ENCODE peak calls at places on chromosomes 3 and 15, in nine cellular contexts. One of them, this sample, is unnamed. For H3K9me3, the result is how much of the 10 kb centered on the place peaks cover.

GRCh38 chr3:64019271-64019670 is 4.0 kb downstream of the PSMD6 start:
- DNase-seq in HCT116: no peak
- DNase-seq in transverse colon: no peak
- DNase-seq in adrenal gland: no peak
- DNase-seq in A549: no peak
- DNase-seq in breast epithelium: no peak
- DNase-seq in esophagus squamous epithelium: no peak
- DNase-seq in GM12878: no peak
- DNase-seq in suprapubic skin: no peak
- DNase-seq in this sample: no peak

GRCh38 chr3:113275876-113276580 is 64.7 kb downstream of the BOC start:
- DNase-seq in esophagus squamous epithelium: no peak
- DNase-seq in HCT116: no peak
- DNase-seq in breast epithelium: peak
- DNase-seq in transverse colon: peak
- DNase-seq in adrenal gland: peak
- DNase-seq in suprapubic skin: no peak
- DNase-seq in GM12878: peak
- DNase-seq in A549: no peak
- DNase-seq in this sample: no peak

GRCh38 chr15:51244366-51244977 is 93.9 kb downstream of the CYP19A1 start:
- DNase-seq in A549: no peak
- DNase-seq in GM12878: no peak
- DNase-seq in breast epithelium: no peak
- DNase-seq in transverse colon: no peak
- DNase-seq in HCT116: no peak
- DNase-seq in adrenal gland: no peak
- DNase-seq in esophagus squamous epithelium: no peak
- DNase-seq in suprapubic skin: no peak
- DNase-seq in this sample: no peak

GRCh38 chr3:33128706-33129105 is 14.9 kb downstream of the CRTAP start:
- DNase-seq in GM12878: no peak
- DNase-seq in adrenal gland: no peak
- DNase-seq in breast epithelium: no peak
- DNase-seq in transverse colon: no peak
- DNase-seq in suprapubic skin: no peak
- DNase-seq in HCT116: no peak
- DNase-seq in A549: no peak
- DNase-seq in esophagus squamous epithelium: no peak
- DNase-seq in this sample: no peak

GRCh38 chr3:51712963-51713362 is 6.1 kb downstream of the GRM2 start:
- DNase-seq in GM12878: no peak
- DNase-seq in suprapubic skin: no peak
- DNase-seq in breast epithelium: no peak
- DNase-seq in transverse colon: no peak
- DNase-seq in HCT116: no peak
- DNase-seq in A549: no peak
- DNase-seq in adrenal gland: peak
- DNase-seq in esophagus squamous epithelium: no peak
- DNase-seq in this sample: no peak

GRCh38 chr3:128278761-128279593 is 125.7 kb downstream of the EEFSEC start:
- DNase-seq in breast epithelium: no peak
- DNase-seq in esophagus squamous epithelium: no peak
- DNase-seq in transverse colon: peak
- DNase-seq in A549: no peak
- DNase-seq in adrenal gland: peak
- DNase-seq in HCT116: no peak
- DNase-seq in GM12878: no peak
- DNase-seq in suprapubic skin: peak
- DNase-seq in this sample: peak

GRCh38 chr15:59206623-59207183 is at the start of gene LDHAL6B:
- DNase-seq in A549: no peak
- DNase-seq in suprapubic skin: no peak
- DNase-seq in GM12878: no peak
- DNase-seq in adrenal gland: no peak
- DNase-seq in transverse colon: no peak
- DNase-seq in esophagus squamous epithelium: no peak
- DNase-seq in breast epithelium: no peak
- DNase-seq in HCT116: no peak
- DNase-seq in this sample: no peak

GRCh38 chr3:198113219-198114053 is 153.4 kb downstream of the LMLN start:
- DNase-seq in GM12878: no peak
- DNase-seq in adrenal gland: no peak
- DNase-seq in esophagus squamous epithelium: no peak
- DNase-seq in HCT116: no peak
- DNase-seq in breast epithelium: no peak
- DNase-seq in suprapubic skin: no peak
- DNase-seq in A549: no peak
- DNase-seq in transverse colon: no peak
- DNase-seq in this sample: no peak

GRCh38 chr3:18740631-18741583 is 315.8 kb upstream of the SATB1 start:
- DNase-seq in esophagus squamous epithelium: no peak
- DNase-seq in suprapubic skin: no peak
- DNase-seq in adrenal gland: peak
- DNase-seq in GM12878: peak
- DNase-seq in A549: no peak
- DNase-seq in transverse colon: peak
- DNase-seq in breast epithelium: no peak
- DNase-seq in HCT116: no peak
- DNase-seq in this sample: no peak

GRCh38 chr15:26433818-26434217 is 339.0 kb downstream of the GABRB3 start:
- DNase-seq in HCT116: no peak
- DNase-seq in GM12878: no peak
- DNase-seq in A549: no peak
- DNase-seq in breast epithelium: no peak
- DNase-seq in adrenal gland: no peak
- DNase-seq in esophagus squamous epithelium: no peak
- DNase-seq in suprapubic skin: no peak
- DNase-seq in transverse colon: no peak
- DNase-seq in this sample: no peak

GRCh38 chr3:194183271-194183670 is 47.3 kb downstream of the HES1 start:
- DNase-seq in breast epithelium: no peak
- DNase-seq in esophagus squamous epithelium: no peak
- DNase-seq in HCT116: no peak
- DNase-seq in transverse colon: no peak
- DNase-seq in adrenal gland: no peak
- DNase-seq in A549: no peak
- DNase-seq in suprapubic skin: no peak
- DNase-seq in GM12878: no peak
- DNase-seq in this sample: no peak

GRCh38 chr3:8539419-8539818 is 37.8 kb downstream of the LMCD1 start:
- DNase-seq in suprapubic skin: no peak
- DNase-seq in adrenal gland: no peak
- DNase-seq in GM12878: no peak
- DNase-seq in HCT116: no peak
- DNase-seq in A549: no peak
- DNase-seq in breast epithelium: no peak
- DNase-seq in transverse colon: no peak
- DNase-seq in esophagus squamous epithelium: no peak
- DNase-seq in this sample: no peak

GRCh38 chr15:31412824-31413223 is 86.2 kb downstream of the KLF13 start:
- DNase-seq in breast epithelium: no peak
- DNase-seq in adrenal gland: no peak
- DNase-seq in suprapubic skin: no peak
- DNase-seq in esophagus squamous epithelium: no peak
- DNase-seq in GM12878: no peak
- DNase-seq in HCT116: no peak
- DNase-seq in A549: no peak
- DNase-seq in transverse colon: no peak
- DNase-seq in this sample: no peak

GRCh38 chr3:46558184-46559029 is 7.7 kb downstream of the LRRC2 start:
- DNase-seq in transverse colon: peak
- DNase-seq in adrenal gland: peak
- DNase-seq in HCT116: peak
- DNase-seq in esophagus squamous epithelium: no peak
- DNase-seq in A549: peak
- DNase-seq in suprapubic skin: peak
- DNase-seq in breast epithelium: peak
- DNase-seq in GM12878: peak
- DNase-seq in this sample: peak
- TF ChIP-seq CTCF in transverse colon: peak
- TF ChIP-seq CTCF in adrenal gland: peak
- TF ChIP-seq CTCF in HCT116: peak
- TF ChIP-seq CTCF in esophagus squamous epithelium: peak
- TF ChIP-seq CTCF in A549: peak
- TF ChIP-seq CTCF in suprapubic skin: peak
- TF ChIP-seq CTCF in breast epithelium: peak
- TF ChIP-seq CTCF in GM12878: peak
- TF ChIP-seq CTCF in this sample: peak

GRCh38 chr3:48429416-48430358 is at the start of gene PLXNB1:
- DNase-seq in breast epithelium: peak
- DNase-seq in GM12878: no peak
- DNase-seq in transverse colon: peak
- DNase-seq in suprapubic skin: peak
- DNase-seq in esophagus squamous epithelium: peak
- DNase-seq in A549: peak
- DNase-seq in adrenal gland: peak
- DNase-seq in HCT116: no peak
- DNase-seq in this sample: peak
- TF ChIP-seq POLR2A in breast epithelium: peak
- TF ChIP-seq POLR2A in GM12878: peak
- TF ChIP-seq POLR2A in transverse colon: peak
- TF ChIP-seq POLR2A in suprapubic skin: no peak
- TF ChIP-seq POLR2A in esophagus squamous epithelium: no peak
- TF ChIP-seq POLR2A in A549: peak
- TF ChIP-seq POLR2A in adrenal gland: no peak
- TF ChIP-seq POLR2A in HCT116: no peak
- TF ChIP-seq POLR2A in this sample: no peak

DNA sequence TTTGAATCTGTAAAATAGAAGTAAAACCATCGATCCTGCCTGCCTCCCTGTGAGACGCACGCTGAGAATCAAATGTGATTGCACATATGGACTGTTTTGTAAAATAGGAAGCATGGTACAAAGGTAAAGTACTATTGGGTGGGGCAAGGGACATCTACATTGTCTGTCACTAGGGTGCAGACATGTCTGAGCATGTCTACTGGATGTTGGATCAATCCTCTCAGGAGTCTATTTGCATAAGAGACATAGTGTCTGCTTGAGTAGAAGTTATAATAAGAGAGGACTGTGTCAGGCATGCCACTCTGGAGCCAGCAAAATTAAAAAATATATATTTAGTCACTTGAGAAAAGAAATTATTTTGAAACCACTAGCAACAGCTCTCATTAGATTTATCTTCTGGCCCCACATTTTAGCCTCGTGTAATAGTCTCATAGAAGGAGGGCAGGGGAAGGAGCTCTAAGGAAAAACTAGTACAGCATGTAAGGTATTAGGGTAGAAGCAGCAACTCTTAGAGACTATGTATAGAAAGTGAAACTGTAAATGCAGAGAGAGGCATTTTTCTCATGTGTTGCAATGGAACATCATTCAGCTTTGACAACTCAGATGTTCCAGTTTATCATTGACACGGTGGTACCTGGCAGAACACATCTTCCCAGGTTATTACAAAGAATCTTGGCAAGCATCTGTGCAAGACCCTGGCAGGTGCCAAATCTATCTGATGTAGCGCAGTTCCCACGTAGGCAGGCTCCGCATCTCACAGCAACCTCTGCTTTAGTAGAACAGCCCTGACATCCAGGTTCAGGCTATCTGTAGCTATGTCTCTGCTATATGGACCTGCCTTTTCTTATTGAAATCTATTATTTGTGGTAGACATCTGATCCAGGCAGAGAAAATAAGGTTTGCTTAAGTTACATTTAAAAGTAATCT is 85.2 kb upstream of the CHL1 start:
- DNase-seq in A549: peak
- DNase-seq in adrenal gland: no peak
- DNase-seq in breast epithelium: no peak
- DNase-seq in esophagus squamous epithelium: no peak
- DNase-seq in HCT116: no peak
- DNase-seq in suprapubic skin: no peak
- DNase-seq in transverse colon: no peak
- DNase-seq in GM12878: peak
- DNase-seq in this sample: no peak
- H3K9me3 ChIP-seq in A549: under half
- H3K9me3 ChIP-seq in adrenal gland: under half
- H3K9me3 ChIP-seq in breast epithelium: under half
- H3K9me3 ChIP-seq in esophagus squamous epithelium: under half
- H3K9me3 ChIP-seq in HCT116: under half
- H3K9me3 ChIP-seq in suprapubic skin: under half
- H3K9me3 ChIP-seq in transverse colon: under half
- H3K9me3 ChIP-seq in GM12878: under half
- H3K9me3 ChIP-seq in this sample: under half

GRCh38 chr15:82197734-82198594 is 64.6 kb downstream of the EFL1 start:
- DNase-seq in HCT116: peak
- DNase-seq in A549: peak
- DNase-seq in adrenal gland: peak
- DNase-seq in suprapubic skin: peak
- DNase-seq in esophagus squamous epithelium: peak
- DNase-seq in transverse colon: peak
- DNase-seq in breast epithelium: peak
- DNase-seq in GM12878: peak
- DNase-seq in this sample: no peak
- TF ChIP-seq CTCF in HCT116: peak
- TF ChIP-seq CTCF in A549: peak
- TF ChIP-seq CTCF in adrenal gland: peak
- TF ChIP-seq CTCF in suprapubic skin: peak
- TF ChIP-seq CTCF in esophagus squamous epithelium: peak
- TF ChIP-seq CTCF in transverse colon: peak
- TF ChIP-seq CTCF in breast epithelium: peak
- TF ChIP-seq CTCF in GM12878: peak
- TF ChIP-seq CTCF in this sample: peak

GRCh38 chr3:14948609-14949038 is 1.2 kb downstream of the NR2C2 start:
- DNase-seq in HCT116: no peak
- DNase-seq in GM12878: no peak
- DNase-seq in adrenal gland: no peak
- DNase-seq in esophagus squamous epithelium: no peak
- DNase-seq in suprapubic skin: no peak
- DNase-seq in transverse colon: no peak
- DNase-seq in A549: peak
- DNase-seq in breast epithelium: no peak
- DNase-seq in this sample: no peak
- TF ChIP-seq POLR2A in HCT116: no peak
- TF ChIP-seq POLR2A in GM12878: peak
- TF ChIP-seq POLR2A in adrenal gland: no peak
- TF ChIP-seq POLR2A in esophagus squamous epithelium: no peak
- TF ChIP-seq POLR2A in suprapubic skin: no peak
- TF ChIP-seq POLR2A in transverse colon: peak
- TF ChIP-seq POLR2A in A549: peak
- TF ChIP-seq POLR2A in breast epithelium: no peak
- TF ChIP-seq POLR2A in this sample: no peak

GRCh38 chr15:20345401-20345958 is 196.1 kb downstream of the GOLGA6L6 start:
- DNase-seq in esophagus squamous epithelium: no peak
- DNase-seq in suprapubic skin: peak
- DNase-seq in HCT116: no peak
- DNase-seq in A549: peak
- DNase-seq in breast epithelium: no peak
- DNase-seq in GM12878: no peak
- DNase-seq in transverse colon: no peak
- DNase-seq in adrenal gland: peak
- DNase-seq in this sample: peak
- H3K9me3 ChIP-seq in esophagus squamous epithelium: under half
- H3K9me3 ChIP-seq in suprapubic skin: under half
- H3K9me3 ChIP-seq in HCT116: half or more
- H3K9me3 ChIP-seq in A549: half or more
- H3K9me3 ChIP-seq in breast epithelium: half or more
- H3K9me3 ChIP-seq in GM12878: under half
- H3K9me3 ChIP-seq in transverse colon: under half
- H3K9me3 ChIP-seq in adrenal gland: under half
- H3K9me3 ChIP-seq in this sample: under half

GRCh38 chr3:12046406-12046805 is 42.2 kb downstream of the SYN2 start:
- DNase-seq in esophagus squamous epithelium: no peak
- DNase-seq in suprapubic skin: no peak
- DNase-seq in transverse colon: no peak
- DNase-seq in GM12878: no peak
- DNase-seq in HCT116: peak
- DNase-seq in adrenal gland: no peak
- DNase-seq in A549: peak
- DNase-seq in breast epithelium: no peak
- DNase-seq in this sample: no peak
- TF ChIP-seq CTCF in esophagus squamous epithelium: no peak
- TF ChIP-seq CTCF in suprapubic skin: peak
- TF ChIP-seq CTCF in transverse colon: no peak
- TF ChIP-seq CTCF in GM12878: no peak
- TF ChIP-seq CTCF in HCT116: peak
- TF ChIP-seq CTCF in adrenal gland: peak
- TF ChIP-seq CTCF in A549: peak
- TF ChIP-seq CTCF in breast epithelium: no peak
- TF ChIP-seq CTCF in this sample: no peak